ENCODE peak calls at places on chromosome 15, in ten cellular contexts. R, D, W, T, C, G, N, I, L and H are unnamed samples. For H3K4me1, the result is how much of the 10 kb centered on the place peaks cover.

GRCh38 chr15:74523982-74524381 is 17.0 kb upstream of the ARID3B start:
- DNase-seq in T (no peak), D (no peak), G (no peak), L (no peak), C (no peak), R (no peak), W (no peak), I (no peak), N (no peak), H (no peak)

GRCh38 chr15:49464513-49464912 is 41.5 kb downstream of the FGF7 start:
- DNase-seq in C (no peak), I (no peak), N (no peak), W (no peak), G (no peak), D (no peak), R (no peak), T (no peak), L (no peak), H (no peak)

GRCh38 chr15:61879219-61879618 is 181.0 kb downstream of the VPS13C start:
- DNase-seq in L (no peak), D (no peak), N (no peak), T (no peak), R (peak), C (no peak), G (no peak), W (no peak), I (no peak), H (no peak)

GRCh38 chr15:67174864-67175573 is 79.4 kb downstream of the AAGAB start:
- DNase-seq in T (no peak), L (no peak), R (peak), N (peak), G (no peak), I (no peak), W (no peak), C (no peak), D (no peak), H (no peak)

GRCh38 chr15:33915571-33916407 is 52.5 kb upstream of the CHRM5 start:
- DNase-seq in C (no peak), W (peak), I (peak), L (peak), G (no peak), D (no peak), N (peak), R (peak), T (no peak), H (peak)

GRCh38 chr15:62060116-62060895 is at the start of gene VPS13C:
- DNase-seq in I (peak), R (peak), C (peak), W (peak), L (peak), N (peak), G (peak), T (peak), D (peak), H (peak)

GRCh38 chr15:37100109-37100873 is at the start of gene MEIS2:
- DNase-seq in C (peak), N (peak), L (peak), D (peak), I (peak), G (peak), T (peak), W (peak), R (peak), H (peak)

GRCh38 chr15:59587085-59587826 is 24.3 kb upstream of the GCNT3 start:
- DNase-seq in C (no peak), R (no peak), L (peak), D (no peak), T (no peak), I (no peak), W (no peak), G (no peak), N (no peak), H (no peak)

GRCh38 chr15:73442968-73443367 is at the start of gene REC114:
- DNase-seq in C (no peak), G (no peak), D (no peak), N (peak), I (no peak), T (no peak), R (no peak), W (no peak), L (no peak), H (no peak)

GRCh38 chr15:70672081-70672480 is 91.3 kb downstream of the UACA start:
- DNase-seq in N (no peak), W (no peak), I (no peak), G (no peak), T (no peak), D (no peak), C (no peak), L (no peak), R (no peak), H (no peak)

GRCh38 chr15:100651253-100651652 is 48.9 kb downstream of the ASB7 start:
- DNase-seq in C (no peak), T (no peak), N (no peak), R (no peak), W (no peak), D (no peak), I (no peak), L (no peak), G (no peak), H (no peak)

GRCh38 chr15:77825546-77825945 is 192.8 kb upstream of the LINGO1 start:
- DNase-seq in N (peak), C (no peak), W (peak), R (no peak), G (peak), L (no peak), T (no peak), D (no peak), I (no peak), H (no peak)

GRCh38 chr15:68224108-68224507 is 5.4 kb downstream of the CLN6 start:
- DNase-seq in R (no peak), T (peak), W (no peak), N (no peak), L (no peak), D (no peak), G (no peak), I (no peak), C (peak), H (no peak)

GRCh38 chr15:98536976-98537375 is 111.4 kb upstream of the IGF1R start:
- DNase-seq in I (no peak), C (no peak), W (no peak), G (no peak), D (no peak), L (no peak), T (no peak), R (no peak), N (no peak), H (no peak)

GRCh38 chr15:66071621-66072295 is 181.8 kb downstream of the MEGF11 start:
- DNase-seq in L (peak), W (no peak), C (no peak), I (no peak), T (peak), G (no peak), N (no peak), R (no peak), D (no peak), H (no peak)

GRCh38 chr15:42072141-42072685 is 22.1 kb downstream of the PLA2G4D start:
- DNase-seq in R (no peak), D (no peak), W (no peak), G (no peak), L (no peak), N (no peak), I (no peak), T (no peak), C (no peak), H (no peak)

GRCh38 chr15:39084683-39085530 is 496.0 kb upstream of the THBS1 start:
- DNase-seq in R (no peak), N (no peak), L (no peak), T (peak), I (no peak), C (no peak), G (no peak), W (peak), D (no peak), H (no peak)

GRCh38 chr15:87609474-87609873 is 647.1 kb downstream of the NTRK3 start:
- DNase-seq in L (no peak), R (no peak), W (no peak), G (no peak), C (no peak), D (no peak), N (no peak), I (no peak), T (no peak), H (no peak)

GRCh38 chr15:34606545-34606944 is 23.1 kb upstream of the GOLGA8B start:
- DNase-seq in G (no peak), T (no peak), W (no peak), C (no peak), I (no peak), R (no peak), L (no peak), D (no peak), N (no peak), H (no peak)

GRCh38 chr15:37877851-37878577 is 56.4 kb upstream of the TMCO5A start:
- DNase-seq in D (no peak), N (no peak), C (no peak), W (no peak), T (no peak), I (no peak), R (no peak), L (no peak), G (no peak), H (no peak)

GRCh38 chr15:48149858-48150257 is 28.2 kb downstream of the MYEF2 start:
- DNase-seq in C (no peak), L (no peak), W (no peak), T (no peak), G (no peak), D (no peak), R (no peak), I (no peak), N (no peak), H (no peak)

GRCh38 chr15:48617619-48618018 is 27.9 kb downstream of the FBN1 start:
- DNase-seq in I (no peak), G (peak), N (no peak), T (peak), C (no peak), W (no peak), L (peak), D (no peak), R (no peak), H (peak)

GRCh38 chr15:45449878-45450277 is 71.5 kb upstream of the GATM start:
- DNase-seq in G (peak), C (peak), N (no peak), W (peak), D (no peak), R (peak), L (no peak), I (no peak), T (no peak), H (no peak)

GRCh38 chr15:67520276-67520975 is 505 bp upstream of the C15orf61 start:
- DNase-seq in C (no peak), N (peak), W (no peak), T (no peak), R (no peak), I (no peak), G (no peak), L (no peak), D (no peak), H (peak)

GRCh38 chr15:41656188-41656587 is 4.0 kb upstream of the MGA start:
- DNase-seq in N (no peak), G (no peak), T (no peak), L (no peak), C (no peak), W (no peak), R (no peak), D (no peak), I (no peak), H (no peak)

GRCh38 chr15:96878129-96878528 is 547.6 kb downstream of the NR2F2 start:
- DNase-seq in C (no peak), L (no peak), R (no peak), N (no peak), I (no peak), W (no peak), G (no peak), T (no peak), D (no peak), H (no peak)

GRCh38 chr15:60695713-60696522 is 217.0 kb upstream of the ICE2 start:
- DNase-seq in C (no peak), W (no peak), R (no peak), L (no peak), N (no peak), D (peak), T (no peak), G (no peak), I (no peak), H (no peak)

GRCh38 chr15:68354923-68355322 is 77.0 kb downstream of the ITGA11 start:
- DNase-seq in D (no peak), W (no peak), N (no peak), G (no peak), C (no peak), R (peak), T (no peak), I (no peak), L (no peak), H (no peak)

GRCh38 chr15:50452927-50453326 is 28.7 kb downstream of the USP8 start:
- DNase-seq in G (no peak), W (no peak), R (no peak), D (no peak), T (no peak), I (no peak), C (no peak), N (no peak), L (no peak), H (no peak)

DNA sequence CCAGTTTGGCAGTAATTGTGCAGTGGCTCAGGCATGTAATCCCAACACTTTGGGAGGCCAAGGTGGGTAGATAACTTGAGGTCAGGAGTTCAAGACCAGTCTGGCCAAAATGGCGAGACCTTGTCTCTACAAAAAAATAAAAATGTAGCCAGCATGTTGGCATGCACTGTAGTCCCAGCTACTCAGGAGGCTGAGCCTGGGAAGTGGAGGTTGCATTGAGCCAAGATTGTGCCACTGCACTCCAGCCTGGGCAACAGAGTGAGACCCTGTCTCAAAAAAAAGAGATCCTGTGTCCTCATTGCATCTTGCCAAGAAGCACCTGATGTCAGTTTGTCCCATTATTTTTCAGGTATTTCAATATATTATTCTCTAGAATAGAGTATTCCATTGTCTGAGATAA is 61.8 kb downstream of the CRTC3 start:
- DNase-seq in R (no peak), I (no peak), W (no peak), C (no peak), D (no peak), G (no peak), L (no peak), T (no peak), N (no peak), H (no peak)
- H3K4me1 ChIP-seq in R (under half), I (under half), W (under half), C (under half), D (half or more), G (half or more), L (under half), T (under half), N (under half), H (under half)

GRCh38 chr15:89460048-89460447 is 36.3 kb downstream of the RHCG start:
- DNase-seq in D (no peak), T (no peak), I (no peak), C (no peak), R (no peak), N (no peak), G (no peak), W (no peak), L (no peak), H (no peak)

GRCh38 chr15:89461386-89461785 is 35.0 kb downstream of the RHCG start:
- DNase-seq in C (no peak), D (no peak), W (no peak), L (no peak), G (no peak), N (no peak), T (no peak), R (no peak), I (no peak), H (no peak)

GRCh38 chr15:89459271-89460038 is 36.9 kb downstream of the RHCG start:
- DNase-seq in R (no peak), W (no peak), L (no peak), D (no peak), N (no peak), T (no peak), C (no peak), G (no peak), I (no peak), H (no peak)

GRCh38 chr15:89463113-89463512 is 33.3 kb downstream of the RHCG start:
- DNase-seq in N (no peak), I (no peak), T (no peak), C (no peak), L (no peak), R (no peak), D (no peak), W (no peak), G (no peak), H (no peak)

DNA sequence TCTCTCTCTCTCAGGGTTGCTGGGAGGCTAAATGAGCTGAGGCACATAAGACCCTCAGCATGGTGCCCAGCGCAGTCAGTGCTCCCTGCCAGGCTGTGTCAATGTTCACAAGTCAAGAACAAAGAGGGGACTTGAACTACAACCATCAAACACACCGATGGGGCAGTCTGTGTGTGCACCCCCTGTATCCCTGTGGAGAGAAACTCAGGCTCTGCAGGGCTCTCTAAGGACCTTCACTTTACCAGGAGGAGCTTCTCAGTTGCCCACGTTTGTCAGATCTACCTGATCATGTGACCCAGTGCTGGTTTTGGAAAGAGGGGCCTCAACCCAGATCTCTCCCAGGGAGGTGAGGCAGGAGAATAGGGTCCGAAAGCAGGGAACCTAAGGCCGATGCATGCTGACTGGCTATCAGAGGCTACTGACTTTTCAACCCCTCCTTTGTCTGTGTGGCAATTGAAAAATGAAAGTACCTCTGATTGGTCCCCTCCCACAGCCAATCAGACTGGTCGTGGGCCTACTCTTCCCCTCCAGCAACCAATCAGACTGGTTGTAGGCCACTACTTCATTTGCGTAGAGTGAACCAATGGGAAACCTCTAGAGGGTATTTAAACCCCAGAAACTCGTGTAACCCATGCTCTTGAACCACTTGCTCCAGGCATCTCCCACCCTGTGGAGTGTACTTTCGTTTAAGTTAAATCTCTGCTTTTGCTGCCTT is 34.0 kb downstream of the RHCG start:
- DNase-seq in N (peak), W (no peak), L (no peak), I (no peak), T (no peak), G (no peak), C (no peak), D (no peak), R (no peak), H (peak)
- H3K4me3 ChIP-seq in N (peak), W (no peak), L (no peak), I (no peak), T (no peak), G (no peak), C (peak), D (no peak), R (no peak), H (no peak)

DNA sequence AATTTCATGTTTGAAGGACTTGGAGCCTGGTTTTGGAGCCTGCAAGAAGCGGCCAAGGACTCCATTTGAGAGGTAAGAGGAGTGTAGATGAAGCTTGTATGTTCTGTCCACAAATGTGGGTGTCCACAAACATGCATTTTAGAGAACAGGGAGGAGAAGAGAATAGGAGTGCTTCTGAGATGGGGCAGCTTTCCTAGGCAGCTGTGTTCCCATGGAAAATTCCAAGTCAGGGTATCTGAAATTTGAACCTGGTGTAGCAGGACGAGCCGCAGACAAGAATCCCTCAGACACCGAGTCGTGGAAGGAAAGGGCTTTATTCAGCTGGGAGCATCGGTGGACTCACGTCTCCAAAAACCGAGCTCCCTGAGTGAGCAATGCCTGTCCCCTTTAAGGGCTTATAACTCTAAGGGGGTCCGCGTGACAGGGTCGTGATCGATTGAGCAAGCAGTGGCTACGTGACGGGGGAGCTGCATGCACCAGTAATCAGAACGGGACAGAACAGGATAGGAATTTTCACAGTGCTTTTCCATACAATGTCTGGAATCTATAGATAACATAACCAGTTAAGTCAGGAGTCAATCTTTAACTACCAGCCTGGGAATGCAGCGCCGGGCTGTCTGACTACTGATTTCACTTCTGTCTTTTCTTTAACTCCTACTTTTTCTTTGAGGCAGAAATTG is 71.4 kb upstream of the WDR72 start:
- DNase-seq in L (no peak), T (no peak), C (no peak), G (no peak), I (no peak), R (no peak), W (peak), N (peak), D (no peak), H (no peak)
- H3K4me1 ChIP-seq in L (under half), T (under half), C (under half), G (under half), I (under half), R (under half), W (under half), N (under half), D (under half), H (under half)

DNA sequence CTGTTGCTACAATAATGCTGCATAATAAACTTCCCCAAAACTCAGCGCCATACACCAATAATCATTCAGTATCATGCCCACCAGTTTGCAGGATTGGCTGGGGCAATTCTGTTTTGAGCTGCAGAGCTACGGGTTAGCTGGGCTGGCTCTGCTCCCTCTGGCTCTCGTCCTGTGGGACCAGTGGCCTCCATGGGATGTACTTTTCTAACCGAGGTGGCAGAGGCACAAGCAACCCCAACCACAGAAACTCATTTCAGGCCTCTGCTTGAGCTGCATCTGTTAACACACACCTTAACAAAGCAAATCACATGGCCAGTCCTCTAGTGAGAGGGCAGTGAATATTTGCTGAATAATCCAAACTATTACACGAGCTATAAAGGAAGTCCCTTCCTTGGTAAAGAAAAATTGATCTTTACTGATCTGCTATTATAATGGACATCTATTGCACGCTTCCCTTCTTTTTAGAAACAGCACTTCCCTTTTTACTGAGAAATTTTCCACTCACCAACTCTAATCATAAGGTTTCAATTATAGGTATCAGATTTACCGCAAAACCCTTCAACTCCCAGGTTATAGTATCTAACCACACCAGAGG is 11.0 kb upstream of the BCL2A1 start:
- DNase-seq in W (no peak), N (no peak), L (no peak), I (no peak), C (no peak), D (no peak), T (no peak), G (peak), R (no peak), H (no peak)
- H3K4me3 ChIP-seq in W (no peak), N (no peak), L (no peak), I (no peak), C (no peak), D (no peak), T (no peak), G (no peak), R (no peak), H (no peak)

DNA sequence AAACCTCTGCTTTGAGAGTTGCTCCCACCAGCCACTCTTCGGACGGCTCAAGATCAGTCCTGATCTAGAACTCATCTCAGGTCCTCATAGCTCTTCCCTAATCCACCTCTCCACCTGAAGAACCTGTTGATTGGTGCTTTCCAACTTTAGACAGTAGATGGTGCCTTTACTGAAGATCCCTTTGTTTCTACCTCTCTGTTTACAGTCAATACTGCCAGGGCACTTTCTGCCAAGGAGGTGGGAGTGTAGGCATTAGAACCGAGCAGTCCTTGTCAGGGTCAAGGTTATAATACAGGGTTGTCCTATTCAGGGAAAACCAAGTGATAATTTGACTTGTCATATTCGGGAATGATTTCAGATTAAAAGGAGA is 1.2 kb downstream of the CGNL1 start:
- DNase-seq in R (no peak), N (no peak), G (no peak), C (peak), D (no peak), L (no peak), I (no peak), T (no peak), W (no peak), H (no peak)
- H3K4me1 ChIP-seq in R (under half), N (under half), G (under half), C (under half), D (under half), L (under half), I (under half), T (under half), W (under half), H (under half)